ENCODE peak calls at places on chromosomes 6 and 20, in seven cellular contexts. One of them, this sample, is unnamed.

GRCh38 chr20:59526242-59527225 is 77.8 kb upstream of the PHACTR3 start:
- DNase-seq in HepG2: peak; percentile 33
- DNase-seq in T47D: peak; percentile 18
- DNase-seq in GM12878: no peak
- DNase-seq in SK-N-SH: peak; percentile 71
- DNase-seq in H1: no peak
- DNase-seq in K562: no peak
- DNase-seq in this sample: no peak

GRCh38 chr6:134134654-134135053 is 82.2 kb upstream of the SLC2A12 start:
- DNase-seq in HepG2: no peak
- DNase-seq in T47D: no peak
- DNase-seq in GM12878: no peak
- DNase-seq in SK-N-SH: no peak
- DNase-seq in H1: no peak
- DNase-seq in K562: no peak
- DNase-seq in this sample: no peak

GRCh38 chr20:43748274-43748673 is 21.5 kb upstream of the GTSF1L start:
- DNase-seq in HepG2: no peak
- DNase-seq in T47D: no peak
- DNase-seq in GM12878: no peak
- DNase-seq in SK-N-SH: no peak
- DNase-seq in H1: no peak
- DNase-seq in K562: no peak
- DNase-seq in this sample: no peak

GRCh38 chr20:3677733-3678132 is 4.1 kb downstream of the ADAM33 start:
- DNase-seq in HepG2: no peak
- DNase-seq in T47D: no peak
- DNase-seq in GM12878: no peak
- DNase-seq in SK-N-SH: no peak
- DNase-seq in H1: no peak
- DNase-seq in K562: no peak
- DNase-seq in this sample: no peak

GRCh38 chr6:152184573-152185157 is 377.2 kb downstream of the ESR1 start:
- DNase-seq in HepG2: no peak
- DNase-seq in T47D: no peak
- DNase-seq in GM12878: no peak
- DNase-seq in SK-N-SH: no peak
- DNase-seq in H1: no peak
- DNase-seq in K562: no peak
- DNase-seq in this sample: no peak

GRCh38 chr6:77440206-77440976 is 22.9 kb downstream of the HTR1B start:
- DNase-seq in HepG2: no peak
- DNase-seq in T47D: peak; percentile 3
- DNase-seq in GM12878: no peak
- DNase-seq in SK-N-SH: no peak
- DNase-seq in H1: no peak
- DNase-seq in K562: no peak
- DNase-seq in this sample: no peak

GRCh38 chr6:44039191-44039719 is 88.0 kb downstream of the MRPL14 start:
- DNase-seq in HepG2: no peak
- DNase-seq in T47D: no peak
- DNase-seq in GM12878: no peak
- DNase-seq in SK-N-SH: no peak
- DNase-seq in H1: no peak
- DNase-seq in K562: no peak
- DNase-seq in this sample: no peak

GRCh38 chr6:6585003-6585311 is 3.6 kb upstream of the LY86 start:
- DNase-seq in HepG2: no peak
- DNase-seq in T47D: no peak
- DNase-seq in GM12878: no peak
- DNase-seq in SK-N-SH: no peak
- DNase-seq in H1: no peak
- DNase-seq in K562: no peak
- DNase-seq in this sample: no peak

GRCh38 chr20:47679462-47679861 is 105.8 kb downstream of the SULF2 start:
- DNase-seq in HepG2: no peak
- DNase-seq in T47D: no peak
- DNase-seq in GM12878: no peak
- DNase-seq in SK-N-SH: no peak
- DNase-seq in H1: no peak
- DNase-seq in K562: no peak
- DNase-seq in this sample: no peak

GRCh38 chr6:32867022-32867477 is 13.1 kb downstream of the PSMB9 start:
- DNase-seq in HepG2: no peak
- DNase-seq in T47D: no peak
- DNase-seq in GM12878: no peak
- DNase-seq in SK-N-SH: no peak
- DNase-seq in H1: no peak
- DNase-seq in K562: no peak
- DNase-seq in this sample: no peak

GRCh38 chr6:121826156-121826810 is 390.8 kb downstream of the GJA1 start:
- DNase-seq in HepG2: no peak
- DNase-seq in T47D: no peak
- DNase-seq in GM12878: no peak
- DNase-seq in SK-N-SH: no peak
- DNase-seq in H1: no peak
- DNase-seq in K562: no peak
- DNase-seq in this sample: peak; percentile 72

GRCh38 chr6:157457787-157458186 is 76.8 kb downstream of the ZDHHC14 start:
- DNase-seq in HepG2: no peak
- DNase-seq in T47D: no peak
- DNase-seq in GM12878: no peak
- DNase-seq in SK-N-SH: no peak
- DNase-seq in H1: no peak
- DNase-seq in K562: no peak
- DNase-seq in this sample: no peak

GRCh38 chr6:33696538-33697518 is 14.7 kb downstream of the UQCC2 start:
- DNase-seq in HepG2: no peak
- DNase-seq in T47D: no peak
- DNase-seq in GM12878: no peak
- DNase-seq in SK-N-SH: peak; percentile 40
- DNase-seq in H1: no peak
- DNase-seq in K562: no peak
- DNase-seq in this sample: no peak

GRCh38 chr6:126210398-126211075 is 129.4 kb upstream of the CENPW start:
- DNase-seq in HepG2: no peak
- DNase-seq in T47D: no peak
- DNase-seq in GM12878: no peak
- DNase-seq in SK-N-SH: no peak
- DNase-seq in H1: no peak
- DNase-seq in K562: no peak
- DNase-seq in this sample: no peak

GRCh38 chr6:18506387-18507017 is 119.4 kb downstream of the RNF144B start:
- DNase-seq in HepG2: no peak
- DNase-seq in T47D: no peak
- DNase-seq in GM12878: no peak
- DNase-seq in SK-N-SH: no peak
- DNase-seq in H1: no peak
- DNase-seq in K562: no peak
- DNase-seq in this sample: no peak

GRCh38 chr20:59145926-59146800 is 17.5 kb upstream of the ZNF831 start:
- DNase-seq in HepG2: no peak
- DNase-seq in T47D: no peak
- DNase-seq in GM12878: no peak
- DNase-seq in SK-N-SH: no peak
- DNase-seq in H1: no peak
- DNase-seq in K562: no peak
- DNase-seq in this sample: no peak

GRCh38 chr6:138805431-138805830 is 9.5 kb downstream of the ECT2L start:
- DNase-seq in HepG2: no peak
- DNase-seq in T47D: no peak
- DNase-seq in GM12878: no peak
- DNase-seq in SK-N-SH: no peak
- DNase-seq in H1: no peak
- DNase-seq in K562: no peak
- DNase-seq in this sample: no peak

GRCh38 chr6:52976591-52977035 is 18.5 kb downstream of the GSTA4 start:
- DNase-seq in HepG2: no peak
- DNase-seq in T47D: no peak
- DNase-seq in GM12878: no peak
- DNase-seq in SK-N-SH: no peak
- DNase-seq in H1: no peak
- DNase-seq in K562: no peak
- DNase-seq in this sample: no peak

GRCh38 chr6:13009031-13009430 is 292.5 kb downstream of the PHACTR1 start:
- DNase-seq in HepG2: no peak
- DNase-seq in T47D: no peak
- DNase-seq in GM12878: no peak
- DNase-seq in SK-N-SH: no peak
- DNase-seq in H1: no peak
- DNase-seq in K562: no peak
- DNase-seq in this sample: no peak

GRCh38 chr6:149917679-149918078 is 5.2 kb downstream of the RAET1G start:
- DNase-seq in HepG2: no peak
- DNase-seq in T47D: no peak
- DNase-seq in GM12878: no peak
- DNase-seq in SK-N-SH: no peak
- DNase-seq in H1: no peak
- DNase-seq in K562: no peak
- DNase-seq in this sample: no peak
- TF ChIP-seq JUND in HepG2: no peak
- TF ChIP-seq JUND in T47D: no peak
- TF ChIP-seq JUND in GM12878: no peak
- TF ChIP-seq JUND in SK-N-SH: no peak
- TF ChIP-seq JUND in H1: no peak
- TF ChIP-seq JUND in K562: no peak
- TF ChIP-seq JUND in this sample: no peak

GRCh38 chr20:20477444-20478041 is 109.6 kb downstream of the INSM1 start:
- DNase-seq in HepG2: no peak
- DNase-seq in T47D: no peak
- DNase-seq in GM12878: no peak
- DNase-seq in SK-N-SH: no peak
- DNase-seq in H1: no peak
- DNase-seq in K562: no peak
- DNase-seq in this sample: no peak
- TF ChIP-seq JUND in HepG2: no peak
- TF ChIP-seq JUND in T47D: no peak
- TF ChIP-seq JUND in GM12878: no peak
- TF ChIP-seq JUND in SK-N-SH: no peak
- TF ChIP-seq JUND in H1: no peak
- TF ChIP-seq JUND in K562: no peak
- TF ChIP-seq JUND in this sample: no peak

GRCh38 chr20:23639490-23639958 is 1.8 kb upstream of the CST3 start:
- DNase-seq in HepG2: no peak
- DNase-seq in T47D: peak; percentile 30
- DNase-seq in GM12878: no peak
- DNase-seq in SK-N-SH: no peak
- DNase-seq in H1: no peak
- DNase-seq in K562: no peak
- DNase-seq in this sample: no peak

GRCh38 chr20:23638309-23638708 is 554 bp upstream of the CST3 start:
- DNase-seq in HepG2: no peak
- DNase-seq in T47D: no peak
- DNase-seq in GM12878: no peak
- DNase-seq in SK-N-SH: no peak
- DNase-seq in H1: no peak
- DNase-seq in K562: no peak
- DNase-seq in this sample: no peak

GRCh38 chr20:23636908-23637281 is 860 bp downstream of the CST3 start:
- DNase-seq in HepG2: no peak
- DNase-seq in T47D: no peak
- DNase-seq in GM12878: no peak
- DNase-seq in SK-N-SH: no peak
- DNase-seq in H1: no peak
- DNase-seq in K562: no peak
- DNase-seq in this sample: no peak

GRCh38 chr20:23636182-23636907 is 1.4 kb downstream of the CST3 start:
- DNase-seq in HepG2: no peak
- DNase-seq in T47D: no peak
- DNase-seq in GM12878: no peak
- DNase-seq in SK-N-SH: no peak
- DNase-seq in H1: no peak
- DNase-seq in K562: no peak
- DNase-seq in this sample: no peak

GRCh38 chr20:23637282-23638221 is at the start of gene CST3:
- DNase-seq in HepG2: peak; percentile 87
- DNase-seq in T47D: peak; percentile 87
- DNase-seq in GM12878: no peak
- DNase-seq in SK-N-SH: peak; percentile 91
- DNase-seq in H1: no peak
- DNase-seq in K562: peak; percentile 92
- DNase-seq in this sample: peak; percentile 68
- TF ChIP-seq JUND in HepG2: peak; percentile 65
- TF ChIP-seq JUND in T47D: no peak
- TF ChIP-seq JUND in GM12878: no peak
- TF ChIP-seq JUND in SK-N-SH: no peak
- TF ChIP-seq JUND in H1: no peak
- TF ChIP-seq JUND in K562: no peak
- TF ChIP-seq JUND in this sample: no peak

GRCh38 chr6:107711412-107711811 is 112.7 kb downstream of the SCML4 start:
- DNase-seq in HepG2: no peak
- DNase-seq in T47D: no peak
- DNase-seq in GM12878: no peak
- DNase-seq in SK-N-SH: no peak
- DNase-seq in H1: no peak
- DNase-seq in K562: no peak
- DNase-seq in this sample: no peak

GRCh38 chr6:107711953-107712522 is 112.1 kb downstream of the SCML4 start:
- DNase-seq in HepG2: no peak
- DNase-seq in T47D: no peak
- DNase-seq in GM12878: no peak
- DNase-seq in SK-N-SH: peak; percentile 46
- DNase-seq in H1: no peak
- DNase-seq in K562: no peak
- DNase-seq in this sample: no peak

GRCh38 chr6:107714104-107714503 is 110.0 kb downstream of the SCML4 start:
- DNase-seq in HepG2: no peak
- DNase-seq in T47D: no peak
- DNase-seq in GM12878: no peak
- DNase-seq in SK-N-SH: peak; percentile 16
- DNase-seq in H1: no peak
- DNase-seq in K562: no peak
- DNase-seq in this sample: no peak

GRCh38 chr6:107713214-107713962 is 110.7 kb downstream of the SCML4 start:
- DNase-seq in HepG2: no peak
- DNase-seq in T47D: no peak
- DNase-seq in GM12878: no peak
- DNase-seq in SK-N-SH: peak; percentile 35
- DNase-seq in H1: no peak
- DNase-seq in K562: no peak
- DNase-seq in this sample: no peak

DNA sequence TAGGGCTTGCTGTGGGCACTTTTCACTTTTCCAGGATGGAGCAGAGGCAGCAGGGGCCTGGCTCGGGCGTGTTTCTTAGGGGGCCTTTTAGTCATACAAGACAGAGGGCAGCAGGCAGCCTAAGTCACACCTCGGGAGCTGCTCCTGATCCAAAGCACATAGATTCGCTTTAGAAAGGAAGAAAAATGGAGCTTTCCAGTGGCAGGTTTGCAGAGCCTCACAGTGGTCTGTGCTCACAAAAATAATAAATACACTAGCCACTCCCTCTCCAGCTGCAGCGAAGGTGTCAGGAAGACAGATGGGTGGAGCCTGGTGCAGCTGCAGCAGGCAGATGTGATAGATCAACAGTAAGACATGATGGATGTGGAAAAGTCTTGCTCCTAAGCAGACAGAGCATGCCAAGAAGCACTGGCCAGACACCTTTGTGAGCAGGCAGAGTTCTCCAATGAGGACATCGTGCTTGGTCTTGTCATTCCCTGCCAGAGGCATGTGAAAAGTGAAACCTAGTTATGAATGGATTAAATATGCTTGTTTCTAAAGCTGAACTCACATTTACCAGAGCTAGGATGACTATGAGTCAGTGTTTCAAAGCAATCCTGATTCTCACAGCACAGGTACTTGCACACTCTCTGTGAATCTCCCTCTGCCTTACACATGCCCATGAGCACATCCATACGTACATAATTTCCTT is 111.4 kb downstream of the SCML4 start:
- DNase-seq in HepG2: no peak
- DNase-seq in T47D: no peak
- DNase-seq in GM12878: no peak
- DNase-seq in SK-N-SH: peak; percentile 47
- DNase-seq in H1: no peak
- DNase-seq in K562: no peak
- DNase-seq in this sample: no peak
- TF ChIP-seq JUND in HepG2: no peak
- TF ChIP-seq JUND in T47D: no peak
- TF ChIP-seq JUND in GM12878: no peak
- TF ChIP-seq JUND in SK-N-SH: no peak
- TF ChIP-seq JUND in H1: no peak
- TF ChIP-seq JUND in K562: no peak
- TF ChIP-seq JUND in this sample: no peak

This sample was measured in HCT116.